ENCODE peak calls at places on chromosome 1, in seven cellular contexts. One of them, this sample, is unnamed.

GRCh38 chr1:12438349-12438924 is 179.6 kb downstream of the DHRS3 start:
- DNase-seq in GM23248: peak; percentile 58
- DNase-seq in Peyer's patch: no peak
- DNase-seq in Panc1: no peak
- DNase-seq in stomach: no peak
- DNase-seq in fibroblast of pulmonary artery: no peak
- DNase-seq in brain microvascular endothelial cell: no peak
- DNase-seq in this sample: no peak

GRCh38 chr1:238485906-238486219 is 595.1 kb upstream of the ZP4 start:
- DNase-seq in stomach: no peak
- DNase-seq in brain microvascular endothelial cell: peak; percentile 69
- DNase-seq in Peyer's patch: no peak
- DNase-seq in GM23248: peak; percentile 22
- DNase-seq in fibroblast of pulmonary artery: no peak
- DNase-seq in Panc1: no peak
- DNase-seq in this sample: peak; percentile 8

GRCh38 chr1:10504259-10504658 is 29.5 kb downstream of the PEX14 start:
- DNase-seq in fibroblast of pulmonary artery: no peak
- DNase-seq in brain microvascular endothelial cell: no peak
- DNase-seq in Peyer's patch: no peak
- DNase-seq in stomach: no peak
- DNase-seq in Panc1: no peak
- DNase-seq in GM23248: no peak
- DNase-seq in this sample: no peak

GRCh38 chr1:245598524-245599310 is 443.9 kb downstream of the KIF26B start:
- DNase-seq in Panc1: no peak
- DNase-seq in brain microvascular endothelial cell: no peak
- DNase-seq in GM23248: peak; percentile 50
- DNase-seq in stomach: no peak
- DNase-seq in fibroblast of pulmonary artery: peak; percentile 32
- DNase-seq in Peyer's patch: no peak
- DNase-seq in this sample: peak; percentile 72

GRCh38 chr1:16484501-16484835 is 29.6 kb downstream of the RNU1-1 start:
- DNase-seq in Panc1: no peak
- DNase-seq in brain microvascular endothelial cell: no peak
- DNase-seq in stomach: no peak
- DNase-seq in GM23248: no peak
- DNase-seq in Peyer's patch: no peak
- DNase-seq in fibroblast of pulmonary artery: no peak
- DNase-seq in this sample: no peak

GRCh38 chr1:174712541-174712940 is 264.8 kb downstream of the GPR52 start:
- DNase-seq in Panc1: no peak
- DNase-seq in Peyer's patch: no peak
- DNase-seq in stomach: no peak
- DNase-seq in brain microvascular endothelial cell: no peak
- DNase-seq in GM23248: no peak
- DNase-seq in fibroblast of pulmonary artery: no peak
- DNase-seq in this sample: no peak

GRCh38 chr1:248704556-248704955 is 2.0 kb upstream of the OR14I1 start:
- DNase-seq in stomach: no peak
- DNase-seq in brain microvascular endothelial cell: no peak
- DNase-seq in GM23248: no peak
- DNase-seq in fibroblast of pulmonary artery: no peak
- DNase-seq in Panc1: no peak
- DNase-seq in Peyer's patch: no peak
- DNase-seq in this sample: no peak

GRCh38 chr1:34529935-34530859 is 224.7 kb upstream of the GJB5 start:
- DNase-seq in fibroblast of pulmonary artery: no peak
- DNase-seq in brain microvascular endothelial cell: no peak
- DNase-seq in Panc1: no peak
- DNase-seq in Peyer's patch: no peak
- DNase-seq in stomach: no peak
- DNase-seq in GM23248: no peak
- DNase-seq in this sample: no peak

GRCh38 chr1:237851209-237851845 is 39.4 kb downstream of the ZP4 start:
- DNase-seq in Peyer's patch: no peak
- DNase-seq in brain microvascular endothelial cell: peak; percentile 56
- DNase-seq in Panc1: peak; percentile 18
- DNase-seq in GM23248: peak; percentile 36
- DNase-seq in fibroblast of pulmonary artery: peak; percentile 38
- DNase-seq in stomach: peak; percentile 38
- DNase-seq in this sample: peak; percentile 30

GRCh38 chr1:48704736-48705135 is 72.0 kb downstream of the BEND5 start:
- DNase-seq in brain microvascular endothelial cell: no peak
- DNase-seq in Peyer's patch: no peak
- DNase-seq in stomach: no peak
- DNase-seq in fibroblast of pulmonary artery: no peak
- DNase-seq in Panc1: no peak
- DNase-seq in GM23248: no peak
- DNase-seq in this sample: no peak

GRCh38 chr1:53066941-53067738 is 5.1 kb downstream of the PODN start:
- DNase-seq in brain microvascular endothelial cell: no peak
- DNase-seq in GM23248: no peak
- DNase-seq in Panc1: no peak
- DNase-seq in fibroblast of pulmonary artery: no peak
- DNase-seq in stomach: peak; percentile 11
- DNase-seq in Peyer's patch: no peak
- DNase-seq in this sample: no peak

GRCh38 chr1:93148001-93148400 is 32.2 kb downstream of the TMED5 start:
- DNase-seq in brain microvascular endothelial cell: peak; percentile 60
- DNase-seq in Peyer's patch: no peak
- DNase-seq in stomach: no peak
- DNase-seq in Panc1: no peak
- DNase-seq in GM23248: peak; percentile 54
- DNase-seq in fibroblast of pulmonary artery: peak; percentile 20
- DNase-seq in this sample: peak; percentile 22

GRCh38 chr1:46221749-46222148 is 18.6 kb downstream of the LURAP1 start:
- DNase-seq in Panc1: no peak
- DNase-seq in Peyer's patch: no peak
- DNase-seq in stomach: no peak
- DNase-seq in GM23248: no peak
- DNase-seq in fibroblast of pulmonary artery: no peak
- DNase-seq in brain microvascular endothelial cell: no peak
- DNase-seq in this sample: no peak

GRCh38 chr1:6795661-6796060 is 10.4 kb downstream of the CAMTA1 start:
- DNase-seq in Peyer's patch: no peak
- DNase-seq in GM23248: peak; percentile 69
- DNase-seq in stomach: no peak
- DNase-seq in fibroblast of pulmonary artery: peak; percentile 88
- DNase-seq in brain microvascular endothelial cell: peak; percentile 84
- DNase-seq in Panc1: no peak
- DNase-seq in this sample: peak; percentile 80

GRCh38 chr1:181714428-181714827 is 231.1 kb downstream of the CACNA1E start:
- DNase-seq in fibroblast of pulmonary artery: no peak
- DNase-seq in brain microvascular endothelial cell: no peak
- DNase-seq in GM23248: peak; percentile 5
- DNase-seq in Peyer's patch: no peak
- DNase-seq in stomach: no peak
- DNase-seq in Panc1: no peak
- DNase-seq in this sample: no peak

GRCh38 chr1:240941706-240942370 is 329.9 kb upstream of the GREM2 start:
- DNase-seq in Panc1: no peak
- DNase-seq in Peyer's patch: no peak
- DNase-seq in fibroblast of pulmonary artery: no peak
- DNase-seq in brain microvascular endothelial cell: no peak
- DNase-seq in stomach: no peak
- DNase-seq in GM23248: no peak
- DNase-seq in this sample: no peak

GRCh38 chr1:247385283-247385682 is 30.7 kb upstream of the NLRP3 start:
- DNase-seq in Panc1: no peak
- DNase-seq in stomach: no peak
- DNase-seq in Peyer's patch: no peak
- DNase-seq in GM23248: peak; percentile 56
- DNase-seq in brain microvascular endothelial cell: no peak
- DNase-seq in fibroblast of pulmonary artery: peak; percentile 56
- DNase-seq in this sample: peak; percentile 63

DNA sequence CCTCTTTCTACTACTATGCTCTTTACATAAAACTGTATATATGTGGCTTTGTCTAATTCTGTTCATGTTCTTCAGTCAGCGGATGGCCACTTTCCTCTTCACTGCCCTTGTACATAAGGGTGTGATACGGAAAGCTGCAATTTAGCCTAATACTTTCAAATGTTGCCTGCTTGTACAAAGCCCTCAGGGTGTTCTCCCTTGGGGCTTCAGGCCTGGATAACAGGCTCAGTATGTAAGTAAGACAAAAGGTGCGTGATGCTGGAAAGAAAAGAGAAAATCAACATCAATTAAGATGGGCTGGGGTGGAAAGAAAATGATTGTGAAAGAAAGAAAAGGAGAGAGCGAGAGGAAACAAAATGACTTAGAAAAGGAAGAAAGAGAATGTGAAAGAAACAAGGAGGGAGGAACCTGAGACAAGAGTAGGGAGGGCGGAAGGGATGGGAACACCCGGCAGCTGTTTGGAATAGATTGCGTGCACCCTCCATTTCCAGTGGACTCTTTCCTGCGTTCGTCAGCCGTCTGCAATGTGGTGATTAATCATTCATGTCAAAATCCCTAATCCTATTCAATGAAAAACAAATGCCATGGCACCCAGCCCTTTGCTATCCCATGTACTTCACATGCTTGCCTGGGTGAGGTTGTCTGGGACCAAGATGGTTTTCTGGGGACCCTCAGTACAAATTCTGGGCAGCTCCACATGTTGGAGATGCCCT is 553.6 kb downstream of the NUF2 start:
- DNase-seq in stomach: no peak
- DNase-seq in Peyer's patch: no peak
- DNase-seq in fibroblast of pulmonary artery: peak; percentile 83
- DNase-seq in Panc1: no peak
- DNase-seq in brain microvascular endothelial cell: peak; percentile 32
- DNase-seq in GM23248: peak; percentile 92
- DNase-seq in this sample: peak; percentile 75
- H3K4me3 ChIP-seq in stomach: no peak overlapping the region
- H3K4me3 ChIP-seq in Peyer's patch: no peak overlapping the region
- H3K4me3 ChIP-seq in fibroblast of pulmonary artery: no peak overlapping the region
- H3K4me3 ChIP-seq in Panc1: no peak overlapping the region
- H3K4me3 ChIP-seq in brain microvascular endothelial cell: no peak overlapping the region
- H3K4me3 ChIP-seq in GM23248: peak overlapping the region; percentile 63
- H3K4me3 ChIP-seq in this sample: peak overlapping the region; percentile 8

GRCh38 chr1:153360190-153360589 is 2.5 kb downstream of the S100A9 start:
- DNase-seq in brain microvascular endothelial cell: no peak
- DNase-seq in fibroblast of pulmonary artery: no peak
- DNase-seq in Peyer's patch: no peak
- DNase-seq in Panc1: no peak
- DNase-seq in stomach: no peak
- DNase-seq in GM23248: no peak
- DNase-seq in this sample: no peak

GRCh38 chr1:153357076-153357852 is 390 bp upstream of the S100A9 start:
- DNase-seq in fibroblast of pulmonary artery: no peak
- DNase-seq in brain microvascular endothelial cell: no peak
- DNase-seq in stomach: peak; percentile 46
- DNase-seq in Peyer's patch: peak; percentile 17
- DNase-seq in Panc1: no peak
- DNase-seq in GM23248: no peak
- DNase-seq in this sample: no peak

GRCh38 chr1:153359241-153359640 is 1.6 kb downstream of the S100A9 start:
- DNase-seq in fibroblast of pulmonary artery: no peak
- DNase-seq in Panc1: no peak
- DNase-seq in stomach: no peak
- DNase-seq in Peyer's patch: no peak
- DNase-seq in brain microvascular endothelial cell: no peak
- DNase-seq in GM23248: no peak
- DNase-seq in this sample: no peak

GRCh38 chr1:153357853-153358690 is at the start of gene S100A9:
- DNase-seq in GM23248: no peak
- DNase-seq in Peyer's patch: no peak
- DNase-seq in brain microvascular endothelial cell: no peak
- DNase-seq in stomach: no peak
- DNase-seq in Panc1: no peak
- DNase-seq in fibroblast of pulmonary artery: no peak
- DNase-seq in this sample: no peak

DNA sequence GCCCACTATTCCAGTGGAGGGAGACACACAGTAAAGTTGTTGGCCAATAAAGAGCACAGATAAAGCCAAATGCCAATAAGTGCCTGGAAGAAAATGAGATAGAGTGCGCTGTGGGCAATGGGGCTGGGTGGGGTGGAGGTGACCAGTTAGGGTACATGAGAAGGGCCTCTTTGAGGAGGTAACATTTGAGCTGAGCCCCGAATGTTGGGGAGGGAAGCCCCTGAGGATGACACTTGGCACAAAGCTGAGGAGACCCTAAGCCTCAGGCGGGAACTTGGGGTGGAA is 979 bp downstream of the S100A9 start:
- DNase-seq in brain microvascular endothelial cell: no peak
- DNase-seq in Panc1: no peak
- DNase-seq in fibroblast of pulmonary artery: no peak
- DNase-seq in Peyer's patch: no peak
- DNase-seq in stomach: no peak
- DNase-seq in GM23248: no peak
- DNase-seq in this sample: no peak
- H3K4me3 ChIP-seq in brain microvascular endothelial cell: no peak overlapping the region
- H3K4me3 ChIP-seq in Panc1: no peak overlapping the region
- H3K4me3 ChIP-seq in fibroblast of pulmonary artery: no peak overlapping the region
- H3K4me3 ChIP-seq in Peyer's patch: no peak overlapping the region
- H3K4me3 ChIP-seq in stomach: peak overlapping the region; percentile 40
- H3K4me3 ChIP-seq in GM23248: no peak overlapping the region
- H3K4me3 ChIP-seq in this sample: no peak overlapping the region

DNA sequence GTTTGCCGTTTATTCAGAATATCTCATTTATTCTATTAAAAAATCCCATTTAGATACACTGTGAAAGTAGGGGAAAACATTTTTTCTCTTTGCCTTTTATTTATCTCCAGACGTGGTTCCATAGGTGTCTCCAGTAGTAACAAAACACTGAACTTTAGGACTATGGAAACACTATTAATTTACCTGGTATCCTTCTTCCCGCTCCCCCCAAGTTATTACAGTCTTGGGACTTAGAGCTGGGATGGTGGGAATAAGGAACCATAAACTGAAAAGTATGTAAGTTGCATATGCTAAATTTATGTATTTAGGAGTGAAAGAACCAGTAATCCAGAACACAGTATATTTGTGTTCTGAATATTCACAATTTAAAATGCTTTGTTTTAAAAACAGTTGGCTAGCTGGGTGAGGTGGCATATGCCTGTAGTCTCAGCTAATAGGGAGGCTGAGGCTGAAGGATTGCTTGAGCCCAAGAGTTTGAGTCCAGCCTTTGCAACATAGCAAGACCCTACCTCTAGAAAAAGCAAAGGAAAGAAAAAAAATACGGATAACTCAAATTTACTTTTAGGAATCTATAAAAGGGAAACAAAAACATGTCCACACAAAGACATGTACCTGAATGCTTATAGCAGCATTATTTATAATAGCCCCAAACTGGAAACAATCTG is 3.1 kb downstream of the DNAJB4 start:
- DNase-seq in stomach: no peak
- DNase-seq in brain microvascular endothelial cell: no peak
- DNase-seq in fibroblast of pulmonary artery: no peak
- DNase-seq in Panc1: no peak
- DNase-seq in Peyer's patch: no peak
- DNase-seq in GM23248: no peak
- DNase-seq in this sample: no peak
- H3K4me3 ChIP-seq in stomach: peak overlapping the region; percentile 53
- H3K4me3 ChIP-seq in brain microvascular endothelial cell: peak overlapping the region; percentile 69
- H3K4me3 ChIP-seq in fibroblast of pulmonary artery: peak overlapping the region; percentile 82
- H3K4me3 ChIP-seq in Panc1: no peak overlapping the region
- H3K4me3 ChIP-seq in Peyer's patch: no peak overlapping the region
- H3K4me3 ChIP-seq in GM23248: peak overlapping the region; percentile 95
- H3K4me3 ChIP-seq in this sample: peak overlapping the region; percentile 54

DNA sequence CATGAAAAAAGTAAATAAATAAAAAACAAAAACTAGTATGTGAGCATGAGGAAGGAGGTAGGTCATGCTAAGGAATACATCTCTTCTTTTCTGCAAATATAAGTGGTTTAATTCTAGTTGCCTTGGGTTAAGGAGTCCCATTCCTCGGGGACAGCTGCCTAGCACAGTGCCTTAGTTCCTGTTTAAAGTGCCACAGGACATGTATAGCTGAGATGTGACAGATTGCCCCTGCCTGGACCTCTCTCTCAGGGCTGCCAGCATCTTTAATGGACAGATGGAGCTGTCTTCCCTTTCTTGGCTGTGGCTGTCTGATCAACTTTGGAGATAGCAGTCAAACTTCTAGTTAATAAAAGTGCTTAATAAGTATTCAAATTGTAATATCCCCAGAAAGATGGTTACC is 50.0 kb downstream of the TSEN15 start:
- DNase-seq in Panc1: no peak
- DNase-seq in fibroblast of pulmonary artery: no peak
- DNase-seq in GM23248: no peak
- DNase-seq in brain microvascular endothelial cell: no peak
- DNase-seq in Peyer's patch: no peak
- DNase-seq in stomach: no peak
- DNase-seq in this sample: no peak
- H3K4me3 ChIP-seq in Panc1: no peak overlapping the region
- H3K4me3 ChIP-seq in fibroblast of pulmonary artery: no peak overlapping the region
- H3K4me3 ChIP-seq in GM23248: no peak overlapping the region
- H3K4me3 ChIP-seq in brain microvascular endothelial cell: no peak overlapping the region
- H3K4me3 ChIP-seq in Peyer's patch: no peak overlapping the region
- H3K4me3 ChIP-seq in stomach: no peak overlapping the region
- H3K4me3 ChIP-seq in this sample: no peak overlapping the region